ENCODE peak calls at places on chromosomes 7 and 10, in six cellular contexts. X, S, H, U, I and G are unnamed samples.

GRCh38 chr10:92714152-92714836 is 24.5 kb downstream of the HHEX start:
- DNase-seq in I (no peak), S (no peak), X (no peak), H (no peak), U (no peak), G (no peak)

GRCh38 chr7:80482938-80483337 is 28.9 kb downstream of the GNAT3 start:
- DNase-seq in X (no peak), S (no peak), H (no peak), U (no peak), I (no peak), G (no peak)

GRCh38 chr7:55410641-55411239 is 45.6 kb downstream of the LANCL2 start:
- DNase-seq in X (no peak), U (no peak), I (no peak), H (no peak), S (no peak), G (no peak)

GRCh38 chr7:151501676-151502075 is 18.0 kb downstream of the RHEB start:
- DNase-seq in U (no peak), H (no peak), I (no peak), X (no peak), S (no peak), G (no peak)

GRCh38 chr7:100694196-100694745 is at the start of gene GIGYF1:
- DNase-seq in H (peak), S (peak), U (no peak), I (no peak), X (no peak), G (peak)

GRCh38 chr7:93894426-93894825 is 3.9 kb upstream of the TFPI2 start:
- DNase-seq in U (no peak), H (no peak), I (no peak), X (no peak), S (no peak), G (no peak)

GRCh38 chr7:158050441-158051371 is 536.9 kb downstream of the PTPRN2 start:
- DNase-seq in S (no peak), U (no peak), X (no peak), I (no peak), H (no peak), G (no peak)

GRCh38 chr10:103794996-103795395 is 60.4 kb downstream of the SH3PXD2A start:
- DNase-seq in U (no peak), I (no peak), H (no peak), S (no peak), X (no peak), G (no peak)

GRCh38 chr10:68625316-68625921 is 65.3 kb downstream of the TET1 start:
- DNase-seq in X (no peak), I (no peak), U (no peak), S (no peak), H (no peak), G (no peak)

GRCh38 chr10:109894516-109894915 is 28.8 kb downstream of the XPNPEP1 start:
- DNase-seq in X (no peak), H (peak), I (peak), U (no peak), S (no peak), G (no peak)

GRCh38 chr10:19929466-19930140 is 113.4 kb downstream of the PLXDC2 start:
- DNase-seq in H (peak), U (no peak), I (peak), X (no peak), S (no peak), G (no peak)

GRCh38 chr10:68604441-68604840 is 44.3 kb downstream of the TET1 start:
- DNase-seq in I (no peak), S (no peak), X (no peak), H (peak), U (no peak), G (no peak)

GRCh38 chr10:26169466-26169865 is 47.1 kb upstream of the GAD2 start:
- DNase-seq in X (no peak), S (no peak), H (no peak), U (no peak), I (no peak), G (peak)

GRCh38 chr10:72276421-72277339 is 3.0 kb downstream of the DDIT4 start:
- DNase-seq in X (no peak), I (no peak), H (peak), U (peak), S (no peak), G (peak)

GRCh38 chr10:110067960-110068770 is 60.4 kb downstream of the ADD3 start:
- DNase-seq in S (no peak), H (no peak), U (no peak), X (no peak), I (no peak), G (no peak)

GRCh38 chr7:158245724-158246041 is 341.9 kb downstream of the PTPRN2 start:
- DNase-seq in U (no peak), S (no peak), H (no peak), X (no peak), I (no peak), G (no peak)

GRCh38 chr7:66306243-66306642 is 101.1 kb downstream of the TPST1 start:
- DNase-seq in X (no peak), H (no peak), U (no peak), I (no peak), S (no peak), G (no peak)

GRCh38 chr7:84912018-84912417 is 274.8 kb downstream of the SEMA3D start:
- DNase-seq in X (no peak), S (no peak), H (no peak), I (no peak), U (no peak), G (no peak)

GRCh38 chr7:17651926-17652385 is 288.3 kb downstream of the SNX13 start:
- DNase-seq in S (no peak), U (peak), X (peak), I (peak), H (peak), G (peak)